ENCODE peak calls at places on chromosomes 7 and 10, in six cellular contexts. Q is right lobe of liver, R is heart left ventricle, S is IMR-90, B is A549, Z is GM12878. W is an unnamed sample.

GRCh38 chr7:30168800-30169584 is 34.2 kb downstream of the MTURN start:
- ATAC-seq in Q (no peak), R (peak), S (peak), B (peak), Z (no peak), W (peak)

GRCh38 chr10:116410351-116410750 is 17.3 kb upstream of the PNLIPRP3 start:
- ATAC-seq in Q (no peak), R (no peak), S (no peak), B (no peak), Z (no peak), W (no peak)

GRCh38 chr10:101297901-101298451 is 56.0 kb upstream of the BTRC start:
- ATAC-seq in Q (peak), R (peak), S (peak), B (peak), Z (peak), W (peak)

GRCh38 chr7:93055543-93056107 is 62.2 kb downstream of the SAMD9 start:
- ATAC-seq in Q (peak), R (peak), S (peak), B (peak), Z (peak), W (no peak)

GRCh38 chr7:1770331-1770730 is 100.3 kb downstream of the ELFN1 start:
- ATAC-seq in Q (no peak), R (no peak), S (no peak), B (no peak), Z (no peak), W (no peak)

GRCh38 chr7:38127216-38128207 is 50.5 kb upstream of the STARD3NL start:
- ATAC-seq in Q (no peak), R (no peak), S (no peak), B (no peak), Z (peak), W (no peak)

GRCh38 chr7:70354409-70355169 is 756.3 kb downstream of the AUTS2 start:
- ATAC-seq in Q (no peak), R (no peak), S (no peak), B (no peak), Z (no peak), W (no peak)

GRCh38 chr10:113073549-113074189 is 123.6 kb downstream of the TCF7L2 start:
- ATAC-seq in Q (peak), R (peak), S (peak), B (peak), Z (no peak), W (peak)

GRCh38 chr7:107076781-107077698 is 32.5 kb downstream of the PRKAR2B start:
- ATAC-seq in Q (peak), R (no peak), S (no peak), B (no peak), Z (no peak), W (peak)

GRCh38 chr7:73896454-73896853 is 35.5 kb downstream of the TMEM270 start:
- ATAC-seq in Q (no peak), R (no peak), S (no peak), B (no peak), Z (peak), W (peak)

GRCh38 chr7:150388709-150389531 is 9.8 kb downstream of the ZNF775 start:
- ATAC-seq in Q (peak), R (peak), S (peak), B (peak), Z (peak), W (peak)

GRCh38 chr7:27670177-27670576 is 7.5 kb upstream of the HIBADH start:
- ATAC-seq in Q (no peak), R (no peak), S (no peak), B (no peak), Z (no peak), W (no peak)

GRCh38 chr7:116836080-116836479 is 26.3 kb upstream of the CAPZA2 start:
- ATAC-seq in Q (no peak), R (peak), S (no peak), B (no peak), Z (no peak), W (no peak)

GRCh38 chr7:47513741-47514241 is 68.1 kb downstream of the TNS3 start:
- ATAC-seq in Q (no peak), R (peak), S (peak), B (peak), Z (no peak), W (peak)

GRCh38 chr10:92727550-92727949 is 37.8 kb downstream of the HHEX start:
- ATAC-seq in Q (no peak), R (no peak), S (peak), B (no peak), Z (no peak), W (no peak)

GRCh38 chr10:43731486-43731885 is 82.8 kb upstream of the ZNF32 start:
- ATAC-seq in Q (no peak), R (no peak), S (no peak), B (no peak), Z (no peak), W (no peak)

GRCh38 chr10:92405006-92405924 is 114.3 kb downstream of the MARCHF5 start:
- ATAC-seq in Q (peak), R (no peak), S (peak), B (peak), Z (peak), W (no peak)

GRCh38 chr10:124476043-124476725 is 14.6 kb downstream of the LHPP start:
- ATAC-seq in Q (peak), R (no peak), S (no peak), B (peak), Z (no peak), W (no peak)

GRCh38 chr7:30852360-30852709 is 59.3 kb upstream of the AQP1 start:
- ATAC-seq in Q (no peak), R (no peak), S (no peak), B (no peak), Z (no peak), W (peak)

GRCh38 chr10:14995964-14996565 is 36.9 kb downstream of the MEIG1 start:
- ATAC-seq in Q (no peak), R (no peak), S (no peak), B (no peak), Z (no peak), W (peak)

GRCh38 chr7:67625257-67625713 is 628.7 kb downstream of the TYW1 start:
- ATAC-seq in Q (peak), R (peak), S (peak), B (peak), Z (peak), W (peak)

GRCh38 chr7:156318926-156319325 is 321.6 kb upstream of the RNF32 start:
- ATAC-seq in Q (no peak), R (no peak), S (no peak), B (no peak), Z (no peak), W (no peak)

GRCh38 chr10:79100761-79101160 is 32.0 kb downstream of the ZMIZ1 start:
- ATAC-seq in Q (no peak), R (no peak), S (no peak), B (no peak), Z (no peak), W (no peak)

DNA sequence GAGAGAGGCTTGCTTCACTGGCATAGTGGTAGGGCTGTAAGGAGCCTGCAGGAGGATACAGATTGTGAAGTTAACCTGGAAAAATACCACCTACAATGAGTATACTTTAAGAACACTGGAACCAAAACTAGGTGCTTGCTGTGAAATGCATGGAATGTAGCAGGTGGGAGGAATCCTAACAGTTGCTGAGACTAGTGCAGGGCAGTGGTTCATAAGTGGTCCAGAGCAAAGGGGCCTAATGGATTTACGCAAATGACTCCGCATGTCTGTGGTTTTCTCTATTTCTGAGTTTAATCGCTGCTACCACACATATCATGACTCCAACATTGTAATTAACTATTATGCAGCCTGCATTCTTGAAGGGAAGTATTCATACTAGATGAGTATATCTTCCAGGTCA is 218.4 kb downstream of the CHRM2 start:
- ATAC-seq in Q (no peak), R (no peak), S (no peak), B (no peak), Z (no peak), W (no peak)
- H3K27ac ChIP-seq in Q (no peak), R (no peak), S (peak), B (no peak), Z (no peak), W (no peak)

DNA sequence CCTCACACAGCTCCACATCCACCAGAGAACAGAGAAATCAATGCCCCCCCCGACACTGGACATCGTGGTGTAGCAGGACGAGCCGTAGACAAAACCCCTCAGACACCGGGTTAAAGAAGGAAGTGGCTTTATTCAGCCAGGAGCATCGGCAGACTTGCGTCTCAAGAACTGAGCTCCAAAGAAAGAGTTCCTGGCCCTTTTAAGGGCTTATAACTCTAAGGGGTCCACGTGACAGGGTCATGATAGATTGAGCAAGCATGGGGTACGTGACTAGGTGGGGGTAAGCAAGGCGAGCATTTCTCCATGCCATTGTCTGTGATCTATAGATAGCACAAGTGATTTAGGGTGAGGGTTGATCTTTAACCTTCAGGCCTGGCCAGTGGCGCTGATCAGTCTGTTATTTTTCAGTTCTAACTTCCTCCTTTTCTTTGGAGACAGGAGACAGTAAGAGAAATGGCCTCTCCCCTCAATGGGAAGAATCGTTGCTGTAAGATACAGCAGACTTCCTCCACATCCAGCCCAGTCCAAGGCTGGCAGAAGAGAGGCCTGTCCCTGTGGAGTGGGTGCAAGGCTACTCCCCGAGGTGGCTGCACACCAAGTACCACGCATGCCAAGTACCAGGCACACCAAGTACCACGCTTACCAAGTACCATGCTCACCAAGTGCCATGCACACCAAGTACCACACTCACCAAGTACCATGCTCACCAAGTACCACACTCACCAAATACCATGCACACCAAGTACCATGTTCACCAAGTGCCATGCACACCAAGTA is 19.5 kb upstream of the PPP2R2D start:
- ATAC-seq in Q (no peak), R (no peak), S (no peak), B (no peak), Z (no peak), W (no peak)
- TF ChIP-seq POLR2A in Q (no peak), R (no peak), S (no peak), B (no peak), Z (no peak), W (no peak)

GRCh38 chr7:33550979-33551378 is 354.4 kb upstream of the BMPER start:
- ATAC-seq in Q (no peak), R (peak), S (no peak), B (no peak), Z (no peak), W (no peak)
- H3K27ac ChIP-seq in Q (no peak), R (peak), S (no peak), B (no peak), Z (no peak), W (no peak)

GRCh38 chr7:5550385-5550784 is 126.8 kb upstream of the TNRC18 start:
- ATAC-seq in Q (no peak), R (no peak), S (no peak), B (no peak), Z (no peak), W (no peak)

GRCh38 chr7:5550831-5551230 is 127.2 kb upstream of the TNRC18 start:
- ATAC-seq in Q (no peak), R (no peak), S (no peak), B (no peak), Z (no peak), W (no peak)

GRCh38 chr7:5554287-5554785 is 130.7 kb upstream of the TNRC18 start:
- ATAC-seq in Q (no peak), R (no peak), S (no peak), B (no peak), Z (no peak), W (no peak)

GRCh38 chr7:5552123-5552522 is 128.5 kb upstream of the TNRC18 start:
- ATAC-seq in Q (no peak), R (no peak), S (no peak), B (no peak), Z (no peak), W (no peak)

GRCh38 chr7:5553298-5553877 is 129.8 kb upstream of the TNRC18 start:
- ATAC-seq in Q (no peak), R (no peak), S (no peak), B (no peak), Z (no peak), W (no peak)
- TF ChIP-seq POLR2A in Q (no peak), R (no peak), S (no peak), B (no peak), Z (no peak), W (peak)

GRCh38 chr10:97018251-97019212 is 167.2 kb downstream of the SLIT1 start:
- ATAC-seq in Q (peak), R (no peak), S (no peak), B (no peak), Z (no peak), W (no peak)

GRCh38 chr10:97019213-97019844 is 166.4 kb downstream of the SLIT1 start:
- ATAC-seq in Q (no peak), R (no peak), S (no peak), B (no peak), Z (no peak), W (no peak)

GRCh38 chr10:97017474-97017903 is 168.3 kb downstream of the SLIT1 start:
- ATAC-seq in Q (no peak), R (no peak), S (no peak), B (peak), Z (peak), W (no peak)

GRCh38 chr10:97015199-97015693 is 170.5 kb downstream of the SLIT1 start:
- ATAC-seq in Q (no peak), R (no peak), S (no peak), B (no peak), Z (no peak), W (no peak)

GRCh38 chr10:97016728-97017473 is 168.9 kb downstream of the SLIT1 start:
- ATAC-seq in Q (no peak), R (no peak), S (no peak), B (no peak), Z (peak), W (no peak)
- H3K27ac ChIP-seq in Q (no peak), R (no peak), S (no peak), B (no peak), Z (peak), W (no peak)

GRCh38 chr7:7969306-7970112 is 913 bp downstream of the GLCCI1 start:
- ATAC-seq in Q (no peak), R (no peak), S (peak), B (peak), Z (peak), W (peak)
- TF ChIP-seq POLR2A in Q (no peak), R (no peak), S (no peak), B (peak), Z (peak), W (no peak)

DNA sequence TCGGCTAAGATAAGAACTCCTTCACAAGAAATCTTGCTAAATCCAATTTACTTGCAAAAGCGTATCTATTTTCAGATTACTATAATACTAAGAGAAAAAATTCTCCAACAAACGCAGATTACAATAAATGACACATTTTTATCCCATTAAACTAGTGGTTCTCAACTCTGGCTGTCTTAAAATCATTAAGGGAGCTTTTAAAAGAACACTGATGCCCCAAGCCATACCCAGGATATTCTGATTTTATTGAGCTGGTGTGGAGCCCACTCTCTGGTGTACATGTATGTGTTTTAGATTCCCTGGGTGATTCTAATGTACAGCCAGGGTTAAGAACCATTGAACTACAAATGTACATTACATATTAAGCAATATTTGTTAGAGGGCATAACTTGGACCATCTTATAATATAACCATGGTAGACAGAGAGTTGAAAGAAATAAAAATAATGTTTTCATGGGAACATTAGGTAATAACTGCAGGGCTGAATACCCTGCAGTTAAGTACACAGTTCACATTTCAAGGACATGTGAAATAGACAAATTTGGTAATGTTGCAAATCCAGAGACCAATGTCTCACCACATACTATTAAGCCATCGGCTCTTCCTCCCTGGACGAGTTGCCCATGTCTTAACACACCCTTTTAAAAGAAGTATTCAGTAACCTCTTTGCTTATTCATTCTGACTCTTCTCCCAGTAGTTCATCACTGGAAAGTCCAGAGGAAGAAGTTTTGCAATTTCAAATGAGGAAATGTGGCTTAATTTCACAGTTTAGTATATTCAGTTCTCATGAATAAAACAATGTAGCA is 6.2 kb downstream of the GSAP start:
- ATAC-seq in Q (peak), R (peak), S (peak), B (peak), Z (no peak), W (peak)
- H3K27ac ChIP-seq in Q (peak), R (no peak), S (peak), B (peak), Z (no peak), W (no peak)

DNA sequence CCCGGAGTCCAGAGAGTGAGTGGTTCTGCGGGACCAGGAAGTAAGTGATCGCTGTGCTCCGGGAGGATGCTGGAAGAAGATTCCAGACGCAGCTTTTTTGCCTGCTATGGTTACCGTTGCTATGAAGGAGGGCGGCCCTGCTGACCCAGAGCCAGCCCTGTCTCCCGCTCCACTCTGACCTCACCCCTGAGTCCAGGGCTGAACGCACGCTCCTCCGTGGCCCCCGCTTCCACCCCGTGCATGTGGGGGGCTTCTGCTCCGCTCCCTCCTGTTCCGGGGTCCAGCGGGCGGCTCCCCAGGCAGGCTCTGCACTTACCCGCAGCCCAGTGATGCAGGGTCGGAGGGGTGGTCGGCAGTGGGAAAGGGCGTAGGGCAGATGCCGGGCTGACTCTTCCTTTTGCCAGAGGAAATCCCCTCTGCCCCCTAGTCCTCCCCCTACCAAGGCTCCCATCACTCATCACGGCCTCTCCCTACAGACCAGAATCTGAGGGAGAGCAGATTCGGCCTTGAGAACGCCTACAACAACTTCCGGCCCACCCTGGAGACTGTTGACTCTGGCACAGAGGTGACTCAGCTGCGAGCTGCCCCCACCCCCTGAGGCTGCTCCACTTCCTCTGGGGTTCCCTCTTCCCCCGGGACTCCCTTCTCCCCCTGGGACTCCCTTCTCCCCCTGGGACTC is 2.6 kb upstream of the MUC17 start:
- ATAC-seq in Q (peak), R (peak), S (peak), B (peak), Z (peak), W (peak)
- TF ChIP-seq POLR2A in Q (no peak), R (no peak), S (peak), B (no peak), Z (peak), W (no peak)

GRCh38 chr10:90837486-90837885 is 20.4 kb downstream of the HTR7 start:
- ATAC-seq in Q (no peak), R (no peak), S (no peak), B (no peak), Z (no peak), W (no peak)
- H3K27ac ChIP-seq in Q (no peak), R (no peak), S (no peak), B (no peak), Z (no peak), W (no peak)

GRCh38 chr10:69760086-69760485 is 41.6 kb upstream of the COL13A1 start:
- ATAC-seq in Q (no peak), R (no peak), S (peak), B (no peak), Z (no peak), W (no peak)
- TF ChIP-seq POLR2A in Q (no peak), R (no peak), S (no peak), B (no peak), Z (no peak), W (no peak)

W was measured in gastroesophageal sphincter.